ENCODE peak calls at places on chromosomes 11 and 22, in ten cellular contexts. W is brain microvascular endothelial cell; K is NCI-H146; I is NCI-H446; G is stimulated activated CD4-positive, alpha-beta T cell treated with anti-CD3 and anti-CD28 coated beads, TNF-alpha, amount 100 ng/mL, for 4 hours; M is heart right ventricle; N is HS-27A; F is GM19239; R is activated CD8-positive, alpha-beta memory T cell treated with anti-CD3 and anti-CD28 coated beads for 1 hour; Z is activated T-helper 1 cell treated with Interleukin-2 at 50 U/mL for 16 hours. J is an unnamed sample.

GRCh38 chr11:72726266-72727220 is 25.7 kb downstream of the ARAP1 start:
- DNase-seq in R (no peak), K (no peak), F (no peak), M (no peak), I (no peak), N (no peak), Z (no peak), W (no peak), G (no peak), J (no peak)

GRCh38 chr11:22539851-22540376 is 85.7 kb downstream of the FANCF start:
- DNase-seq in K (peak; percentile 10), I (peak; percentile 97), R (no peak), F (no peak), Z (no peak), N (no peak), G (no peak), W (peak; percentile 27), M (no peak), J (peak; percentile 20)

GRCh38 chr11:12889243-12889642 is 119.9 kb upstream of the RASSF10 start:
- DNase-seq in M (peak; percentile 38), R (no peak), K (no peak), G (no peak), W (peak; percentile 43), Z (no peak), I (no peak), F (no peak), N (no peak), J (peak; percentile 74)

GRCh38 chr11:68206211-68206610 is 6.9 kb downstream of the KMT5B start:
- DNase-seq in M (no peak), K (peak; percentile 43), I (peak; percentile 71), F (peak; percentile 34), N (peak; percentile 29), W (peak; percentile 35), G (no peak), R (no peak), Z (no peak), J (peak; percentile 26)

GRCh38 chr11:72038491-72038890 is 39.8 kb downstream of the IL18BP start:
- DNase-seq in W (peak; percentile 18), M (peak; percentile 75), F (no peak), R (no peak), N (no peak), I (peak; percentile 85), K (no peak), G (no peak), Z (no peak), J (peak; percentile 33)

GRCh38 chr11:1761857-1762536 is 1.7 kb downstream of the CTSD start:
- DNase-seq in I (no peak), K (no peak), G (no peak), Z (no peak), F (no peak), N (no peak), R (no peak), W (no peak), M (peak; percentile 62), J (no peak)

GRCh38 chr11:77748266-77748665 is 72.3 kb downstream of the RSF1 start:
- DNase-seq in I (no peak), W (no peak), K (no peak), Z (no peak), M (no peak), R (no peak), G (no peak), N (no peak), F (no peak), J (no peak)

GRCh38 chr11:117941163-117941707 is 12.0 kb upstream of the TMPRSS13 start:
- DNase-seq in M (no peak), K (peak; percentile 45), Z (no peak), N (no peak), G (no peak), F (no peak), R (no peak), W (no peak), I (no peak), J (no peak)

GRCh38 chr11:19311306-19312030 is 70.7 kb upstream of the E2F8 start:
- DNase-seq in M (peak; percentile 71), G (no peak), W (peak; percentile 49), N (peak; percentile 17), K (peak; percentile 64), F (peak; percentile 41), Z (no peak), I (peak; percentile 69), R (no peak), J (peak; percentile 5)

GRCh38 chr11:45053736-45054446 is 92.5 kb upstream of the PRDM11 start:
- DNase-seq in F (no peak), N (no peak), M (no peak), I (peak; percentile 31), K (no peak), R (no peak), G (no peak), W (no peak), Z (no peak), J (no peak)

GRCh38 chr22:44732017-44732561 is 20.3 kb upstream of the ARHGAP8 start:
- DNase-seq in K (no peak), R (no peak), W (no peak), F (no peak), M (no peak), I (no peak), G (no peak), N (no peak), Z (no peak), J (no peak)

GRCh38 chr11:75768909-75769771 is 562 bp downstream of the DGAT2 start:
- DNase-seq in R (no peak), K (peak; percentile 21), G (no peak), M (no peak), N (no peak), Z (no peak), W (no peak), I (no peak), F (no peak), J (no peak)

GRCh38 chr22:28115426-28115825 is 196.4 kb upstream of the PITPNB start:
- DNase-seq in I (no peak), Z (no peak), R (no peak), G (no peak), F (no peak), K (no peak), M (no peak), W (no peak), N (no peak), J (peak; percentile 56)

GRCh38 chr11:94926698-94927237 is 46.6 kb downstream of the CWC15 start:
- DNase-seq in K (no peak), M (peak; percentile 93), I (no peak), G (no peak), N (peak; percentile 72), F (no peak), W (peak; percentile 93), Z (no peak), R (no peak), J (peak; percentile 72)

GRCh38 chr22:46576556-46577351 is 39.3 kb upstream of the CELSR1 start:
- DNase-seq in N (no peak), M (no peak), F (peak; percentile 92), I (peak; percentile 37), Z (peak; percentile 58), W (no peak), K (peak; percentile 34), R (no peak), G (peak; percentile 47), J (no peak)

GRCh38 chr11:61358566-61358965 is 3.1 kb downstream of the CYB561A3 start:
- DNase-seq in M (no peak), Z (no peak), F (no peak), K (no peak), N (no peak), I (no peak), R (no peak), G (no peak), W (no peak), J (no peak)

GRCh38 chr11:45260047-45260446 is 26.1 kb downstream of the SYT13 start:
- DNase-seq in F (no peak), R (no peak), G (no peak), W (no peak), Z (no peak), N (no peak), M (no peak), K (no peak), I (no peak), J (no peak)

GRCh38 chr11:57375490-57375889 is 5.5 kb downstream of the PRG3 start:
- DNase-seq in I (no peak), K (no peak), M (no peak), R (no peak), N (no peak), F (no peak), G (no peak), W (no peak), Z (no peak), J (no peak)

GRCh38 chr11:69642913-69643632 is 2.1 kb downstream of the CCND1 start:
- DNase-seq in M (peak; percentile 77), W (peak; percentile 55), I (peak; percentile 80), K (peak; percentile 55), N (no peak), F (peak; percentile 96), Z (peak; percentile 63), G (peak; percentile 73), R (peak; percentile 29), J (peak; percentile 69)

GRCh38 chr11:124865902-124866851 is 945 bp downstream of the ROBO3 start:
- DNase-seq in R (no peak), N (no peak), M (no peak), K (peak; percentile 35), Z (peak; percentile 22), I (peak; percentile 49), F (peak; percentile 58), G (peak; percentile 29), W (no peak), J (no peak)

GRCh38 chr22:22923930-22924329 is 36.3 kb downstream of the IGLL5 start:
- DNase-seq in I (no peak), G (no peak), N (no peak), K (no peak), M (no peak), F (no peak), R (no peak), Z (no peak), W (no peak), J (no peak)

GRCh38 chr11:119120639-119121007 is 757 bp upstream of the HINFP start:
- DNase-seq in Z (no peak), G (no peak), M (no peak), I (peak; percentile 51), R (no peak), N (no peak), F (no peak), W (no peak), K (peak; percentile 82), J (no peak)

GRCh38 chr11:73294604-73295003 is 13.5 kb upstream of the ARHGEF17 start:
- DNase-seq in G (no peak), K (no peak), M (no peak), R (no peak), Z (no peak), N (no peak), I (no peak), W (no peak), F (no peak), J (no peak)

GRCh38 chr11:79050784-79051183 is 390.0 kb downstream of the TENM4 start:
- DNase-seq in K (no peak), W (no peak), N (no peak), I (no peak), R (no peak), M (peak; percentile 40), G (no peak), Z (no peak), F (no peak), J (no peak)

GRCh38 chr22:44358723-44359440 is 46.1 kb upstream of the SHISAL1 start:
- DNase-seq in K (no peak), Z (no peak), M (no peak), W (no peak), F (no peak), N (no peak), R (no peak), I (no peak), G (no peak), J (no peak)

GRCh38 chr11:73314121-73314948 is 6.3 kb downstream of the ARHGEF17 start:
- DNase-seq in Z (no peak), G (no peak), R (no peak), I (no peak), M (peak; percentile 54), F (no peak), K (no peak), W (peak; percentile 83), N (no peak), J (peak; percentile 99)